ENCODE peak calls at places on chromosomes 16 and 17, in four cellular contexts. N is ovary, D is HFF-Myc, J is AG04449. L is an unnamed sample.
A peak's percentile ranks its signal among the peaks of the same experiment; 100 is the strongest.

GRCh38 chr17:49815761-49816281 is 27.3 kb downstream of the KAT7 start:
- DNase-seq in N (no peak), J (no peak), D (no peak), L (peak; percentile 94)

GRCh38 chr17:11583306-11583992 is 14.8 kb upstream of the DNAH9 start:
- DNase-seq in J (no peak), D (no peak), N (no peak), L (no peak)

GRCh38 chr17:978110-979093 is 1.2 kb downstream of the NXN start:
- DNase-seq in D (no peak), N (no peak), J (no peak), L (no peak)

GRCh38 chr16:88505405-88506082 is 52.5 kb downstream of the ZFPM1 start:
- DNase-seq in J (no peak), D (no peak), N (no peak), L (peak; percentile 44)

GRCh38 chr16:12661656-12662172 is 142.0 kb downstream of the CPPED1 start:
- DNase-seq in D (peak; percentile 27), N (no peak), J (no peak), L (peak; percentile 90)

GRCh38 chr17:29977836-29978235 is 36.4 kb downstream of the EFCAB5 start:
- DNase-seq in J (peak; percentile 45), N (no peak), D (no peak), L (no peak)

GRCh38 chr16:70391881-70392481 is 45.3 kb downstream of the DDX19A start:
- DNase-seq in N (peak; percentile 51), J (no peak), D (peak; percentile 70), L (no peak)

GRCh38 chr17:74742153-74742515 is 5.1 kb downstream of the RAB37 start:
- DNase-seq in J (no peak), N (no peak), D (no peak), L (no peak)

GRCh38 chr17:62592305-62593099 is 35.0 kb upstream of the MRC2 start:
- DNase-seq in N (no peak), D (no peak), J (no peak), L (no peak)

GRCh38 chr17:58335061-58335731 is 6.6 kb upstream of the TSPOAP1 start:
- DNase-seq in N (no peak), J (no peak), D (no peak), L (no peak)

GRCh38 chr17:79019631-79020584 is 4.1 kb upstream of the C1QTNF1 start:
- DNase-seq in N (peak; percentile 62), D (no peak), J (no peak), L (peak; percentile 63)

GRCh38 chr16:31527617-31528287 is at the start of gene AHSP:
- DNase-seq in N (no peak), J (no peak), D (no peak), L (peak; percentile 52)

GRCh38 chr16:53821487-53821886 is 117.5 kb downstream of the FTO start:
- DNase-seq in N (no peak), J (no peak), D (no peak), L (no peak)

GRCh38 chr17:32323784-32324590 is 18.0 kb downstream of the C17orf75 start:
- DNase-seq in D (no peak), J (no peak), N (no peak), L (no peak)

GRCh38 chr17:17416400-17417360 is 60.1 kb upstream of the MED9 start:
- DNase-seq in N (no peak), J (no peak), D (no peak), L (no peak)

GRCh38 chr16:3004319-3004718 is 8.4 kb upstream of the CLDN9 start:
- DNase-seq in J (no peak), D (no peak), N (no peak), L (no peak)

GRCh38 chr17:10617120-10617505 is 40.0 kb downstream of the MYH3 start:
- DNase-seq in N (no peak), D (no peak), J (no peak), L (no peak)

GRCh38 chr16:69003500-69003899 is 102.0 kb upstream of the HAS3 start:
- DNase-seq in N (no peak), J (no peak), D (no peak), L (peak; percentile 57)

GRCh38 chr17:48472485-48473281 is 42.7 kb upstream of the SKAP1 start:
- DNase-seq in J (no peak), D (peak; percentile 87), N (no peak), L (peak; percentile 51)

GRCh38 chr17:29292992-29293889 is 707 bp downstream of the NUFIP2 start:
- DNase-seq in N (peak; percentile 47), D (no peak), J (no peak), L (peak; percentile 84)

GRCh38 chr17:14744716-14745115 is 443.8 kb downstream of the HS3ST3B1 start:
- DNase-seq in N (no peak), J (no peak), D (no peak), L (no peak)

GRCh38 chr17:30005709-30006320 is 64.4 kb downstream of the EFCAB5 start:
- DNase-seq in N (no peak), J (no peak), D (no peak), L (no peak)

GRCh38 chr16:53282975-53283946 is 151.0 kb upstream of the RBL2 start:
- DNase-seq in N (no peak), J (no peak), D (peak; percentile 22), L (peak; percentile 75)

GRCh38 chr16:630815-631405 is at the start of gene WFIKKN1:
- DNase-seq in J (no peak), D (no peak), N (peak; percentile 57), L (peak; percentile 78)

GRCh38 chr17:80319999-80320344 is 59.3 kb downstream of the RNF213 start:
- DNase-seq in J (no peak), D (no peak), N (no peak), L (no peak)

GRCh38 chr17:59004338-59005111 is 102.2 kb downstream of the TRIM37 start:
- DNase-seq in J (no peak), N (peak; percentile 28), D (peak; percentile 33), L (peak; percentile 84)

GRCh38 chr17:67212231-67212630 is 32.8 kb downstream of the HELZ start:
- DNase-seq in D (no peak), J (peak; percentile 10), N (no peak), L (no peak)

GRCh38 chr16:27272076-27272475 is 3.5 kb upstream of the NSMCE1 start:
- DNase-seq in D (no peak), J (no peak), N (no peak), L (no peak)

GRCh38 chr16:27270389-27270788 is 1.8 kb upstream of the NSMCE1 start:
- DNase-seq in N (no peak), D (no peak), J (no peak), L (no peak)

GRCh38 chr16:27273330-27273669 is 4.7 kb upstream of the NSMCE1 start:
- DNase-seq in D (no peak), J (no peak), N (no peak), L (no peak)

GRCh38 chr16:27273670-27274522 is 5.3 kb upstream of the NSMCE1 start:
- DNase-seq in D (no peak), N (no peak), J (no peak), L (no peak)

DNA sequence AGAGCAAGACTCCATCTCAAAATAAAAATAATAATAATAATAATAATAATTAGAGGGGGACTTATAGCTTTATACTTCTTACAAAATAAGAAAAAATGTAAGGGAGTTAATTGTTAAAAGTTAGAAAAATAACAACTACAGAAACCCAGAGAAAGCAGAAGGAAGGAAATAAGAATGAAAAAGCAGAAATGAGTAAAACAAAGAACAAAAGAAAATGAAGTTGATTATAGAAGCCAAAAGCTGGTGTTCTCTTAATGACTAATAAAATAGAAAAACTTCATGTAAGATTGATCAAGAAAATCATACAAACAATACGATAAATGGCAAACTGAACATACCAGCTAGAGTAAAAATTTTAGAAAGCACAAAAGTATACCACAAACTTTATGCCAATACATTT is 6.8 kb upstream of the NSMCE1 start:
- DNase-seq in D (no peak), N (no peak), J (no peak), L (no peak)
- TF ChIP-seq CTCF in D (no peak), N (no peak), J (no peak), L (no peak)

GRCh38 chr16:71904239-71904638 is 8.9 kb downstream of the IST1 start:
- DNase-seq in J (no peak), D (no peak), N (no peak), L (no peak)
- TF ChIP-seq CTCF in J (no peak), D (no peak), N (no peak), L (no peak)

DNA sequence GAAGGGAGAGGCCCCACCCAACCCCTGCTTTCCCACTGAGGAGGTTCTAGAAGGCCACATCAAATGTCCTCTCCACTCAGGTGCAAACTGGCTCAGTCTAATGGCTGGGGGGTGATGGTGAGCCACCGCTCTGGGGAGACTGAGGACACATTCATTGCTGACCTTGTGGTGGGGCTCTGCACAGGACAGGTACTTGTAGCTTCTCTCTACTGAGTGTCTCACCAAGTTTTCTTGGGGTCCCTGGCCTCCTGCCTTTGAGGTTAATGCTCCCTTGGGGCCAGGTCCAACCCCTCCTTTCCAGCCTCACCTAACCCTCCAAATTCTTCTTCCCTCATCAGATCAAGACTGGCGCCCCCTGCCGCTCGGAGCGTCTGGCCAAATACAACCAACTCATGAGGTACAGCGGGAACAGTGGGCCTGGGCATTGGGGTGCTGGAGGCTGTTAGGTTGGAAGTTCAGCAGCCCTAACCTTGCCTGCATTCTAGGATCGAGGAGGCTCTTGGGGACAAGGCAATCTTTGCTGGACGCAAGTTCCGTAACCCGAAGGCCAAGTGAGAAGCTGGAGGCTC is 5.7 kb downstream of the ENO3 start:
- DNase-seq in N (no peak), D (no peak), J (no peak), L (peak; percentile 90)
- TF ChIP-seq CTCF in N (no peak), D (peak; percentile 22), J (no peak), L (peak; percentile 74)

GRCh38 chr17:4533522-4534502 is 21.4 kb downstream of the MYBBP1A start:
- DNase-seq in J (no peak), D (no peak), N (no peak), L (no peak)

GRCh38 chr17:4535667-4536258 is 19.4 kb downstream of the MYBBP1A start:
- DNase-seq in N (no peak), D (no peak), J (no peak), L (peak; percentile 32)

GRCh38 chr17:4536259-4536741 is 18.9 kb downstream of the MYBBP1A start:
- DNase-seq in N (no peak), D (no peak), J (no peak), L (peak; percentile 62)

GRCh38 chr17:4534515-4534914 is 20.7 kb downstream of the MYBBP1A start:
- DNase-seq in J (no peak), D (no peak), N (no peak), L (no peak)

GRCh38 chr17:4534928-4535666 is 20.1 kb downstream of the MYBBP1A start:
- DNase-seq in N (no peak), D (no peak), J (no peak), L (peak; percentile 43)
- TF ChIP-seq CTCF in N (no peak), D (no peak), J (no peak), L (no peak)

GRCh38 chr17:36943250-36944220 is 5.2 kb upstream of the AATF start:
- DNase-seq in D (no peak), J (no peak), N (no peak), L (peak; percentile 76)

GRCh38 chr17:36941265-36942021 is 4.2 kb downstream of the LHX1 start:
- DNase-seq in D (no peak), N (no peak), J (no peak), L (peak; percentile 70)

GRCh38 chr17:36940313-36941264 is 3.3 kb downstream of the LHX1 start:
- DNase-seq in J (no peak), N (no peak), D (no peak), L (peak; percentile 50)

GRCh38 chr17:36942631-36943125 is 5.4 kb downstream of the LHX1 start:
- DNase-seq in D (no peak), N (no peak), J (no peak), L (no peak)

GRCh38 chr17:36942031-36942599 is 4.8 kb downstream of the LHX1 start:
- DNase-seq in J (no peak), N (no peak), D (no peak), L (peak; percentile 62)
- TF ChIP-seq CTCF in J (no peak), N (no peak), D (no peak), L (no peak)

GRCh38 chr16:67544329-67544841 is 15.8 kb downstream of the RIPOR1 start:
- DNase-seq in N (no peak), J (no peak), D (no peak), L (no peak)
- TF ChIP-seq CTCF in N (no peak), J (no peak), D (no peak), L (peak; percentile 54)